ENCODE peak calls at places on chromosomes 13 and 19, in ten cellular contexts. M, O, W, Z, S, D, T, J, R and E are unnamed samples.

GRCh38 chr13:41652735-41653361 is 195.5 kb downstream of the RGCC start:
- DNase-seq in M (no peak), O (no peak), W (peak; percentile 58), Z (peak; percentile 25), S (no peak), D (no peak), T (no peak), J (peak; percentile 36), R (peak; percentile 62), E (no peak)

GRCh38 chr13:111531505-111531904 is 211.1 kb downstream of the TEX29 start:
- DNase-seq in M (no peak), O (no peak), W (peak; percentile 6), Z (no peak), S (no peak), D (no peak), T (no peak), J (peak; percentile 36), R (no peak), E (no peak)

GRCh38 chr19:6090634-6091033 is 19.7 kb downstream of the RFX2 start:
- DNase-seq in M (no peak), O (no peak), W (no peak), Z (no peak), S (no peak), D (no peak), T (no peak), J (no peak), R (no peak), E (no peak)

GRCh38 chr19:42468273-42468796 is 25.6 kb upstream of the CXCL17 start:
- DNase-seq in M (peak; percentile 68), O (no peak), W (peak; percentile 55), Z (no peak), S (no peak), D (peak; percentile 24), T (no peak), J (no peak), R (no peak), E (no peak)

GRCh38 chr13:77310579-77311279 is 16.2 kb downstream of the MYCBP2 start:
- DNase-seq in M (no peak), O (no peak), W (no peak), Z (no peak), S (no peak), D (no peak), T (no peak), J (no peak), R (no peak), E (no peak)

GRCh38 chr19:38209671-38210457 is 14.2 kb downstream of the DPF1 start:
- DNase-seq in M (peak; percentile 47), O (peak; percentile 72), W (no peak), Z (peak; percentile 76), S (no peak), D (peak; percentile 49), T (peak; percentile 86), J (peak; percentile 60), R (no peak), E (peak; percentile 49)

GRCh38 chr13:107900775-107901174 is 314.6 kb downstream of the LIG4 start:
- DNase-seq in M (no peak), O (no peak), W (no peak), Z (no peak), S (no peak), D (no peak), T (no peak), J (no peak), R (no peak), E (no peak)

GRCh38 chr19:38683393-38684077 is 36.1 kb downstream of the ACTN4 start:
- DNase-seq in M (peak; percentile 89), O (peak; percentile 68), W (peak; percentile 100), Z (peak; percentile 65), S (no peak), D (peak; percentile 98), T (peak; percentile 72), J (peak; percentile 98), R (peak; percentile 96), E (peak; percentile 86)

GRCh38 chr13:27976362-27977177 is 7.5 kb upstream of the CDX2 start:
- DNase-seq in M (no peak), O (no peak), W (no peak), Z (no peak), S (no peak), D (no peak), T (no peak), J (no peak), R (no peak), E (peak; percentile 15)

DNA sequence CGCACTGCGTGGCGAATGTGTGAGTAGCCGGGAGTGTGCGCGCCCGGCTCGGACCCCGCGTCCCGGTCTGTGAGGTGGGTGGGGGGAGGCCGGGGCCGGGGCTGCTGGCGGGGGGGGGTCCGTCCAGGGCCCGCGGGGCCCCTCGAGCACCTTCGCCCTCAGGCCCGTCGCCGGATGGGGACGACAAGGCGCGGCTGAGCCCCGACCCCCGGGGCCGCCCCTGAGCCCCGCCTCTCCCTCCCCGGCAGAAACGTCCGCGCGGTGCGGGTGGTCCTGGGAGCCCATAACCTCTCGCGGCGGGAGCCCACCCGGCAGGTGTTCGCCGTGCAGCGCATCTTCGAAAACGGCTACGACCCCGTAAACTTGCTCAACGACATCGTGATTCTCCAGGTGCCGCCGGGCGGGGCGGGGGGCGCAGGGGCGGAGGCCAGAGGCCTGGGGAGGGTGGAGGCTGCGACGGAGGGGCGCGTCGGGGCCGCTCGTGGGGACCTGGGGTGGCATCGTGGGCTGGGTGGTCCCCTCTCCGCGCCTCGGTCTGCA is 981 bp downstream of the ELANE start:
- DNase-seq in M (no peak), O (no peak), W (no peak), Z (no peak), S (no peak), D (no peak), T (no peak), J (no peak), R (no peak), E (no peak)
- H3K27ac ChIP-seq in M (no peak overlapping the region), O (no peak overlapping the region), W (no peak overlapping the region), Z (no peak overlapping the region), S (no peak overlapping the region), D (no peak overlapping the region), T (no peak overlapping the region), J (no peak overlapping the region), R (no peak overlapping the region), E (no peak overlapping the region)

GRCh38 chr19:47610546-47610894 is 1.6 kb downstream of the BICRA start:
- DNase-seq in M (no peak), O (no peak), W (no peak), Z (no peak), S (no peak), D (no peak), T (no peak), J (no peak), R (no peak), E (no peak)

GRCh38 chr19:47610902-47611301 is 2.0 kb downstream of the BICRA start:
- DNase-seq in M (peak; percentile 32), O (no peak), W (peak; percentile 51), Z (no peak), S (no peak), D (no peak), T (no peak), J (no peak), R (no peak), E (peak; percentile 64)

GRCh38 chr19:47607564-47608073 is 1.3 kb upstream of the BICRA start:
- DNase-seq in M (no peak), O (no peak), W (no peak), Z (no peak), S (no peak), D (no peak), T (no peak), J (no peak), R (no peak), E (no peak)

GRCh38 chr19:47608908-47609879 is at the start of gene BICRA:
- DNase-seq in M (peak; percentile 84), O (peak; percentile 85), W (peak; percentile 86), Z (peak; percentile 83), S (peak; percentile 23), D (peak; percentile 84), T (peak; percentile 85), J (peak; percentile 89), R (peak; percentile 65), E (peak; percentile 87)

GRCh38 chr19:47609885-47610545 is 1.1 kb downstream of the BICRA start:
- DNase-seq in M (peak; percentile 69), O (peak; percentile 57), W (peak; percentile 54), Z (peak; percentile 47), S (no peak), D (peak; percentile 63), T (peak; percentile 40), J (peak; percentile 38), R (peak; percentile 41), E (peak; percentile 59)
- TF ChIP-seq POLR2A in M (peak; percentile 62), O (no peak), W (no peak), Z (no peak), S (peak; percentile 49), D (peak; percentile 36), T (no peak), J (peak; percentile 49), R (no peak), E (no peak)

DNA sequence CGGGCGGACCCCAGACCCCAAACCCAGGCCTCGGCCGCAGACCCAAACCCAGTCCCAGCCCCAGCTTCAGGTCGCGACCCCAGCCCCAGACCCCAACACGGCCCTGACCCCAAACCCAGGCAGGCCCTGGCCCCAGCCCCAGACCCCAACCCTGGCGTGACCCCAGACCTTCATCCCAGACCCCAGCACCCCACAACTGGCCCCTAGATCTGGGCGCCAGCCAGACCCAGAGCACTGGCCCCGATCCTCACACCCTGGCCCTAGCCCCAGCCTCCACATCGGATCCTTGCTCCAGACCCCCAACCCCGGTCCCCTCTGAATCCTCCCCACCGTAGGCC is 7.5 kb downstream of the MBD3 start:
- DNase-seq in M (no peak), O (no peak), W (no peak), Z (no peak), S (no peak), D (no peak), T (no peak), J (no peak), R (no peak), E (no peak)
- H3K27ac ChIP-seq in M (no peak overlapping the region), O (no peak overlapping the region), W (no peak overlapping the region), Z (no peak overlapping the region), S (no peak overlapping the region), D (no peak overlapping the region), T (no peak overlapping the region), J (no peak overlapping the region), R (no peak overlapping the region), E (no peak overlapping the region)

GRCh38 chr19:12546068-12546467 is 5.2 kb downstream of the ZNF564 start:
- DNase-seq in M (no peak), O (no peak), W (no peak), Z (no peak), S (no peak), D (no peak), T (no peak), J (no peak), R (no peak), E (no peak)

GRCh38 chr19:12545267-12545666 is 6.0 kb downstream of the ZNF564 start:
- DNase-seq in M (no peak), O (no peak), W (no peak), Z (no peak), S (no peak), D (no peak), T (no peak), J (no peak), R (peak; percentile 24), E (no peak)

GRCh38 chr19:12555456-12555930 is 4.2 kb upstream of the ZNF564 start:
- DNase-seq in M (peak; percentile 9), O (no peak), W (no peak), Z (no peak), S (no peak), D (no peak), T (no peak), J (no peak), R (no peak), E (no peak)

GRCh38 chr19:12546903-12547302 is 4.4 kb downstream of the ZNF564 start:
- DNase-seq in M (no peak), O (no peak), W (no peak), Z (no peak), S (no peak), D (no peak), T (no peak), J (no peak), R (no peak), E (no peak)

GRCh38 chr19:12550951-12551832 is at the start of gene ZNF564:
- DNase-seq in M (peak; percentile 96), O (peak; percentile 90), W (peak; percentile 98), Z (peak; percentile 98), S (peak; percentile 96), D (peak; percentile 98), T (peak; percentile 93), J (peak; percentile 99), R (peak; percentile 100), E (peak; percentile 95)
- TF ChIP-seq POLR2A in M (peak; percentile 93), O (peak; percentile 37), W (peak; percentile 46), Z (no peak), S (peak; percentile 76), D (peak; percentile 91), T (peak; percentile 52), J (peak; percentile 90), R (peak; percentile 95), E (peak; percentile 51)